ENCODE peak calls at places on chromosomes 13 and 19, in eight cellular contexts. S is psoas muscle; B is kidney; K is uterus; M is heart right ventricle; W is CD8-positive, alpha-beta memory T cell; P is SJCRH30; V is neural progenitor cell. T is an unnamed sample.

GRCh38 chr13:75445717-75446529 is 36.0 kb downstream of the TBC1D4 start:
- DNase-seq in M (no peak), P (no peak), B (no peak), W (no peak), S (no peak), V (no peak), K (no peak), T (no peak)

GRCh38 chr13:40127925-40128324 is 472.5 kb downstream of the COG6 start:
- DNase-seq in M (no peak), B (no peak), W (no peak), S (no peak), V (no peak), P (no peak), K (no peak), T (no peak)

GRCh38 chr13:40409278-40409677 is 257.2 kb downstream of the FOXO1 start:
- DNase-seq in W (no peak), K (no peak), P (no peak), S (no peak), B (no peak), V (no peak), M (no peak), T (no peak)

GRCh38 chr19:46529622-46530451 is 34.2 kb upstream of the PNMA8B start:
- DNase-seq in M (peak; percentile 69), B (no peak), K (peak; percentile 60), V (peak; percentile 70), P (peak; percentile 48), W (peak; percentile 79), S (peak; percentile 70), T (peak; percentile 8)

GRCh38 chr19:49866933-49867782 is at the start of gene PNKP:
- DNase-seq in M (peak; percentile 91), P (peak; percentile 92), S (peak; percentile 95), K (peak; percentile 92), W (peak; percentile 91), B (peak; percentile 98), V (peak; percentile 93), T (peak; percentile 72)

GRCh38 chr19:14544977-14545715 is 15.8 kb downstream of the TECR start:
- DNase-seq in V (no peak), W (no peak), B (peak; percentile 85), M (peak; percentile 53), K (no peak), S (peak; percentile 92), P (peak; percentile 65), T (no peak)

GRCh38 chr13:98598043-98598442 is 21.1 kb upstream of the STK24 start:
- DNase-seq in M (no peak), P (no peak), K (no peak), S (no peak), B (no peak), V (peak; percentile 38), W (no peak), T (no peak)

GRCh38 chr19:55528030-55528801 is 8.7 kb downstream of the SBK2 start:
- DNase-seq in B (no peak), W (no peak), V (no peak), M (no peak), K (no peak), P (peak; percentile 56), S (no peak), T (no peak)

GRCh38 chr13:32745509-32745908 is 159.3 kb downstream of the PDS5B start:
- DNase-seq in S (no peak), K (no peak), B (no peak), V (peak; percentile 40), W (no peak), P (no peak), M (no peak), T (no peak)

GRCh38 chr19:33387351-33388230 is 14.1 kb downstream of the CEBPG start:
- DNase-seq in P (no peak), B (peak; percentile 68), V (no peak), M (no peak), S (no peak), W (peak; percentile 41), K (no peak), T (no peak)

GRCh38 chr13:92573467-92574057 is 653.0 kb upstream of the GPC6 start:
- DNase-seq in K (no peak), W (no peak), B (no peak), P (peak; percentile 29), S (no peak), M (no peak), V (peak; percentile 76), T (no peak)

GRCh38 chr19:6674868-6675305 is 4.9 kb upstream of the TNFSF14 start:
- DNase-seq in W (peak; percentile 94), S (peak; percentile 49), P (peak; percentile 47), V (peak; percentile 62), B (peak; percentile 91), K (peak; percentile 34), M (peak; percentile 23), T (peak; percentile 31)

GRCh38 chr19:32930567-32930966 is 41.2 kb downstream of the CEP89 start:
- DNase-seq in V (no peak), B (no peak), W (no peak), M (no peak), P (no peak), K (no peak), S (no peak), T (no peak)

GRCh38 chr19:13209797-13210775 is 59.9 kb downstream of the IER2 start:
- DNase-seq in S (no peak), K (no peak), B (no peak), P (no peak), M (no peak), W (no peak), V (no peak), T (no peak)

GRCh38 chr19:49555600-49556411 is 24.6 kb downstream of the NOSIP start:
- DNase-seq in M (no peak), S (peak; percentile 62), B (peak; percentile 82), K (peak; percentile 68), P (peak; percentile 73), V (peak; percentile 97), W (peak; percentile 79), T (no peak)

GRCh38 chr13:26679945-26680516 is 80.6 kb downstream of the GPR12 start:
- DNase-seq in W (no peak), B (no peak), V (peak; percentile 77), M (no peak), S (no peak), P (peak; percentile 59), K (no peak), T (peak; percentile 46)

GRCh38 chr19:48573163-48573505 is 21.2 kb downstream of the SULT2B1 start:
- DNase-seq in M (no peak), S (no peak), P (no peak), V (peak; percentile 67), K (no peak), B (no peak), W (no peak), T (no peak)

GRCh38 chr13:48600374-48601364 is 53.1 kb upstream of the CYSLTR2 start:
- DNase-seq in S (no peak), P (peak; percentile 66), M (no peak), W (no peak), V (no peak), K (no peak), B (no peak), T (peak; percentile 70)

GRCh38 chr19:35790981-35791813 is 15.8 kb downstream of the ARHGAP33 start:
- DNase-seq in V (no peak), S (no peak), W (no peak), K (no peak), B (no peak), M (no peak), P (no peak), T (no peak)

GRCh38 chr13:75405976-75406703 is 75.8 kb downstream of the TBC1D4 start:
- DNase-seq in W (no peak), M (no peak), K (no peak), B (no peak), P (peak; percentile 55), V (peak; percentile 30), S (no peak), T (peak; percentile 70)

GRCh38 chr13:36841411-36841810 is 22.4 kb downstream of the RFXAP start:
- DNase-seq in V (no peak), W (no peak), S (no peak), B (no peak), K (no peak), P (no peak), M (no peak), T (no peak)

GRCh38 chr19:31314849-31315620 is 34.2 kb downstream of the TSHZ3 start:
- DNase-seq in W (no peak), M (no peak), S (no peak), P (no peak), B (no peak), V (peak; percentile 56), K (no peak), T (no peak)

DNA sequence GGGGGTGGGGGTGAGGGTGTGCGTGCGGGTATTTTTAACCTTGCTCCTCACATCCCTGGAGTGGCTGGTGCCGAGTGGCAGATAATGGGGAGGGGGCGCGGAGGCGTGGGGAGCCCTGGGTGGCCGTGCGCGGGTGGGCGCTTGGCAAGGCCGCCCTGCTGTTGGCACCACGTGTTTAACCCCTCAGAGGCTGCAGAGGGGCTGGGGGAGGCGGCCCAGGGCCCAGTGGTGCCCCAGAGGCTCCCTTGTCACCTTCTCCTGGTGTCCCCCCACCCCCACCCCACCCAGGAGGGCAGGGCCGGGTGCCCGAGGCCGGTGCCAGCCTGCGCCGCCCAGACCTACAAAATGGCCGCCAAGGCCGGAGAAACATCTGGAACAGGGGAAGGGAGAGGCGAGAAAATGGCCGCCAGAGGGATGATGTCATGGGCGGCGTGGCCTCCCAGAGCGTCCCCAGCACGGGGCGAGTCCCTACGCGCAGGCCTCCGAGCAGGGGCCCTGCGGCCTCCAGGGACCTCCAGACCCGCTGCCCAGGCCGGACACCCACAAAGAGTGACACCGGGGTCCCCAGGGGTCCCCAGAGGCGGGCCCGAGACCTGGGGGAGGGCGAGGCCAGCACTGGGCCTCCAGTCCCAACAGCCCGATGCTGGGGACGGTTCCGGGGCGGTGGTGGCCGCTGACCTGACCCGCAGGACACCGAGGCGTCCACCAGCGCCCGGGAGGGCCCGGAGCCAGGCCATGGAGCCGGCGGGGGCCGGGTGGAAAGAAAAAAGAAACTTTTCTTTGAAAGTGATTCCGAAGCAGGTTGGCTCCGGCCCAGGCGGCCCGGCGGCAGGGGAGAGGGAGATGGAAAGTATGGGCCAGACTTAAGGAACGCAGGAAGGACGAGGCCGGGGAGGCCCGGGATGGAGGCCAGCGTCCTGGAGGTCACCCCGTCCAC is 38.2 kb downstream of the NFIC start:
- DNase-seq in B (peak; percentile 96), S (peak; percentile 90), K (peak; percentile 91), M (peak; percentile 93), W (no peak), V (no peak), P (no peak), T (peak; percentile 66)
- H3K4me3 ChIP-seq in B (no peak overlapping the region), S (peak overlapping the region; percentile 68), K (peak overlapping the region; percentile 67), M (peak overlapping the region; percentile 45), W (no peak overlapping the region), V (no peak overlapping the region), P (no peak overlapping the region), T (peak overlapping the region; percentile 17)

GRCh38 chr19:16584825-16585801 is 12.9 kb upstream of the SLC35E1 start:
- DNase-seq in K (no peak), M (no peak), V (no peak), P (no peak), S (no peak), B (no peak), W (no peak), T (no peak)
- H3K4me3 ChIP-seq in K (no peak overlapping the region), M (peak overlapping the region; percentile 26), V (peak overlapping the region; percentile 35), P (no peak overlapping the region), S (peak overlapping the region; percentile 46), B (no peak overlapping the region), W (peak overlapping the region; percentile 66), T (no peak overlapping the region)

GRCh38 chr19:2423913-2424685 is 3.3 kb downstream of the TIMM13 start:
- DNase-seq in S (no peak), V (no peak), K (no peak), W (no peak), P (no peak), M (no peak), B (no peak), T (no peak)
- H3K4me3 ChIP-seq in S (no peak overlapping the region), V (peak overlapping the region; percentile 52), K (no peak overlapping the region), W (no peak overlapping the region), P (no peak overlapping the region), M (no peak overlapping the region), B (no peak overlapping the region), T (no peak overlapping the region)

GRCh38 chr13:97435794-97436193 is 1.8 kb downstream of the RAP2A start:
- DNase-seq in W (no peak), B (no peak), K (no peak), S (no peak), M (no peak), P (no peak), V (no peak), T (no peak)
- H3K4me3 ChIP-seq in W (peak overlapping the region; percentile 33), B (peak overlapping the region; percentile 58), K (peak overlapping the region; percentile 9), S (peak overlapping the region; percentile 84), M (peak overlapping the region; percentile 85), P (peak overlapping the region; percentile 94), V (peak overlapping the region; percentile 98), T (peak overlapping the region; percentile 57)